ENCODE peak calls at places on chromosomes 1 and 21, in nine cellular contexts. One of them, this sample, is unnamed.

GRCh38 chr21:44732956-44733355 is 21.6 kb upstream of the TSPEAR start:
- DNase-seq in transverse colon: no peak
- DNase-seq in GM20000: no peak
- DNase-seq in stimulated activated CD4-positive, alpha-beta T cell treated with anti-CD3 and anti-CD28 coated beads, Interleukin-12 subunit alpha, Interleukin-12 subunit beta, amount 100 ng/mL, for 24 hours: no peak
- DNase-seq in adrenal gland: no peak
- DNase-seq in tibial nerve: no peak
- DNase-seq in dermis microvascular lymphatic vessel endothelial cell: no peak
- DNase-seq in KBM-7: no peak
- DNase-seq in effector CD4-positive, alpha-beta T cell: no peak
- DNase-seq in this sample: no peak

GRCh38 chr1:36133484-36133883 is 8.5 kb upstream of the COL8A2 start:
- DNase-seq in transverse colon: peak
- DNase-seq in GM20000: no peak
- DNase-seq in stimulated activated CD4-positive, alpha-beta T cell treated with anti-CD3 and anti-CD28 coated beads, Interleukin-12 subunit alpha, Interleukin-12 subunit beta, amount 100 ng/mL, for 24 hours: no peak
- DNase-seq in adrenal gland: peak
- DNase-seq in tibial nerve: no peak
- DNase-seq in dermis microvascular lymphatic vessel endothelial cell: peak
- DNase-seq in KBM-7: no peak
- DNase-seq in effector CD4-positive, alpha-beta T cell: no peak
- DNase-seq in this sample: no peak

GRCh38 chr1:13805431-13805830 is 105.4 kb downstream of the PRDM2 start:
- DNase-seq in transverse colon: no peak
- DNase-seq in GM20000: no peak
- DNase-seq in stimulated activated CD4-positive, alpha-beta T cell treated with anti-CD3 and anti-CD28 coated beads, Interleukin-12 subunit alpha, Interleukin-12 subunit beta, amount 100 ng/mL, for 24 hours: no peak
- DNase-seq in adrenal gland: no peak
- DNase-seq in tibial nerve: no peak
- DNase-seq in dermis microvascular lymphatic vessel endothelial cell: no peak
- DNase-seq in KBM-7: no peak
- DNase-seq in effector CD4-positive, alpha-beta T cell: no peak
- DNase-seq in this sample: no peak

GRCh38 chr1:231272880-231273279 is 31.9 kb downstream of the GNPAT start:
- DNase-seq in transverse colon: no peak
- DNase-seq in GM20000: no peak
- DNase-seq in stimulated activated CD4-positive, alpha-beta T cell treated with anti-CD3 and anti-CD28 coated beads, Interleukin-12 subunit alpha, Interleukin-12 subunit beta, amount 100 ng/mL, for 24 hours: no peak
- DNase-seq in adrenal gland: no peak
- DNase-seq in tibial nerve: no peak
- DNase-seq in dermis microvascular lymphatic vessel endothelial cell: peak
- DNase-seq in KBM-7: no peak
- DNase-seq in effector CD4-positive, alpha-beta T cell: no peak
- DNase-seq in this sample: no peak

GRCh38 chr21:41112740-41113692 is 54.9 kb upstream of the BACE2 start:
- DNase-seq in transverse colon: no peak
- DNase-seq in GM20000: no peak
- DNase-seq in stimulated activated CD4-positive, alpha-beta T cell treated with anti-CD3 and anti-CD28 coated beads, Interleukin-12 subunit alpha, Interleukin-12 subunit beta, amount 100 ng/mL, for 24 hours: no peak
- DNase-seq in adrenal gland: no peak
- DNase-seq in tibial nerve: no peak
- DNase-seq in dermis microvascular lymphatic vessel endothelial cell: no peak
- DNase-seq in KBM-7: peak
- DNase-seq in effector CD4-positive, alpha-beta T cell: no peak
- DNase-seq in this sample: no peak

GRCh38 chr1:5718716-5719632 is 273.3 kb downstream of the NPHP4 start:
- DNase-seq in transverse colon: no peak
- DNase-seq in GM20000: no peak
- DNase-seq in stimulated activated CD4-positive, alpha-beta T cell treated with anti-CD3 and anti-CD28 coated beads, Interleukin-12 subunit alpha, Interleukin-12 subunit beta, amount 100 ng/mL, for 24 hours: no peak
- DNase-seq in adrenal gland: no peak
- DNase-seq in tibial nerve: no peak
- DNase-seq in dermis microvascular lymphatic vessel endothelial cell: no peak
- DNase-seq in KBM-7: no peak
- DNase-seq in effector CD4-positive, alpha-beta T cell: no peak
- DNase-seq in this sample: no peak

GRCh38 chr1:233972951-233973635 is 68.6 kb downstream of the SLC35F3 start:
- DNase-seq in transverse colon: no peak
- DNase-seq in GM20000: no peak
- DNase-seq in stimulated activated CD4-positive, alpha-beta T cell treated with anti-CD3 and anti-CD28 coated beads, Interleukin-12 subunit alpha, Interleukin-12 subunit beta, amount 100 ng/mL, for 24 hours: no peak
- DNase-seq in adrenal gland: peak
- DNase-seq in tibial nerve: no peak
- DNase-seq in dermis microvascular lymphatic vessel endothelial cell: no peak
- DNase-seq in KBM-7: no peak
- DNase-seq in effector CD4-positive, alpha-beta T cell: no peak
- DNase-seq in this sample: no peak

GRCh38 chr1:154427173-154428139 is 22.3 kb downstream of the IL6R start:
- DNase-seq in transverse colon: peak
- DNase-seq in GM20000: no peak
- DNase-seq in stimulated activated CD4-positive, alpha-beta T cell treated with anti-CD3 and anti-CD28 coated beads, Interleukin-12 subunit alpha, Interleukin-12 subunit beta, amount 100 ng/mL, for 24 hours: no peak
- DNase-seq in adrenal gland: peak
- DNase-seq in tibial nerve: peak
- DNase-seq in dermis microvascular lymphatic vessel endothelial cell: no peak
- DNase-seq in KBM-7: no peak
- DNase-seq in effector CD4-positive, alpha-beta T cell: no peak
- DNase-seq in this sample: no peak

GRCh38 chr1:199774433-199775089 is 252.9 kb upstream of the NR5A2 start:
- DNase-seq in transverse colon: peak
- DNase-seq in GM20000: no peak
- DNase-seq in stimulated activated CD4-positive, alpha-beta T cell treated with anti-CD3 and anti-CD28 coated beads, Interleukin-12 subunit alpha, Interleukin-12 subunit beta, amount 100 ng/mL, for 24 hours: no peak
- DNase-seq in adrenal gland: peak
- DNase-seq in tibial nerve: no peak
- DNase-seq in dermis microvascular lymphatic vessel endothelial cell: peak
- DNase-seq in KBM-7: no peak
- DNase-seq in effector CD4-positive, alpha-beta T cell: no peak
- DNase-seq in this sample: no peak

GRCh38 chr1:23673086-23673813 is 18.4 kb upstream of the RPL11 start:
- DNase-seq in transverse colon: peak
- DNase-seq in GM20000: peak
- DNase-seq in stimulated activated CD4-positive, alpha-beta T cell treated with anti-CD3 and anti-CD28 coated beads, Interleukin-12 subunit alpha, Interleukin-12 subunit beta, amount 100 ng/mL, for 24 hours: no peak
- DNase-seq in adrenal gland: peak
- DNase-seq in tibial nerve: no peak
- DNase-seq in dermis microvascular lymphatic vessel endothelial cell: peak
- DNase-seq in KBM-7: peak
- DNase-seq in effector CD4-positive, alpha-beta T cell: no peak
- DNase-seq in this sample: no peak

GRCh38 chr1:159978107-159978398 is 24.0 kb upstream of the SLAMF9 start:
- DNase-seq in transverse colon: no peak
- DNase-seq in GM20000: no peak
- DNase-seq in stimulated activated CD4-positive, alpha-beta T cell treated with anti-CD3 and anti-CD28 coated beads, Interleukin-12 subunit alpha, Interleukin-12 subunit beta, amount 100 ng/mL, for 24 hours: no peak
- DNase-seq in adrenal gland: no peak
- DNase-seq in tibial nerve: no peak
- DNase-seq in dermis microvascular lymphatic vessel endothelial cell: no peak
- DNase-seq in KBM-7: no peak
- DNase-seq in effector CD4-positive, alpha-beta T cell: no peak
- DNase-seq in this sample: no peak

GRCh38 chr21:32360401-32360981 is 32.3 kb downstream of the URB1 start:
- DNase-seq in transverse colon: no peak
- DNase-seq in GM20000: no peak
- DNase-seq in stimulated activated CD4-positive, alpha-beta T cell treated with anti-CD3 and anti-CD28 coated beads, Interleukin-12 subunit alpha, Interleukin-12 subunit beta, amount 100 ng/mL, for 24 hours: no peak
- DNase-seq in adrenal gland: peak
- DNase-seq in tibial nerve: no peak
- DNase-seq in dermis microvascular lymphatic vessel endothelial cell: peak
- DNase-seq in KBM-7: no peak
- DNase-seq in effector CD4-positive, alpha-beta T cell: no peak
- DNase-seq in this sample: no peak

GRCh38 chr1:37660646-37661045 is 26.0 kb upstream of the RSPO1 start:
- DNase-seq in transverse colon: no peak
- DNase-seq in GM20000: no peak
- DNase-seq in stimulated activated CD4-positive, alpha-beta T cell treated with anti-CD3 and anti-CD28 coated beads, Interleukin-12 subunit alpha, Interleukin-12 subunit beta, amount 100 ng/mL, for 24 hours: no peak
- DNase-seq in adrenal gland: no peak
- DNase-seq in tibial nerve: no peak
- DNase-seq in dermis microvascular lymphatic vessel endothelial cell: no peak
- DNase-seq in KBM-7: no peak
- DNase-seq in effector CD4-positive, alpha-beta T cell: no peak
- DNase-seq in this sample: no peak

GRCh38 chr1:100250264-100250663 is 630 bp upstream of the DBT start:
- DNase-seq in transverse colon: no peak
- DNase-seq in GM20000: no peak
- DNase-seq in stimulated activated CD4-positive, alpha-beta T cell treated with anti-CD3 and anti-CD28 coated beads, Interleukin-12 subunit alpha, Interleukin-12 subunit beta, amount 100 ng/mL, for 24 hours: no peak
- DNase-seq in adrenal gland: no peak
- DNase-seq in tibial nerve: no peak
- DNase-seq in dermis microvascular lymphatic vessel endothelial cell: no peak
- DNase-seq in KBM-7: no peak
- DNase-seq in effector CD4-positive, alpha-beta T cell: no peak
- DNase-seq in this sample: no peak

GRCh38 chr1:57966751-57967406 is 543.0 kb upstream of the DAB1 start:
- DNase-seq in transverse colon: no peak
- DNase-seq in GM20000: peak
- DNase-seq in stimulated activated CD4-positive, alpha-beta T cell treated with anti-CD3 and anti-CD28 coated beads, Interleukin-12 subunit alpha, Interleukin-12 subunit beta, amount 100 ng/mL, for 24 hours: no peak
- DNase-seq in adrenal gland: no peak
- DNase-seq in tibial nerve: no peak
- DNase-seq in dermis microvascular lymphatic vessel endothelial cell: no peak
- DNase-seq in KBM-7: peak
- DNase-seq in effector CD4-positive, alpha-beta T cell: no peak
- DNase-seq in this sample: no peak

GRCh38 chr1:87200875-87201638 is 127.6 kb upstream of the LMO4 start:
- DNase-seq in transverse colon: no peak
- DNase-seq in GM20000: no peak
- DNase-seq in stimulated activated CD4-positive, alpha-beta T cell treated with anti-CD3 and anti-CD28 coated beads, Interleukin-12 subunit alpha, Interleukin-12 subunit beta, amount 100 ng/mL, for 24 hours: no peak
- DNase-seq in adrenal gland: no peak
- DNase-seq in tibial nerve: no peak
- DNase-seq in dermis microvascular lymphatic vessel endothelial cell: no peak
- DNase-seq in KBM-7: no peak
- DNase-seq in effector CD4-positive, alpha-beta T cell: no peak
- DNase-seq in this sample: peak

GRCh38 chr1:30041741-30042437 is 681.5 kb downstream of the MATN1 start:
- DNase-seq in transverse colon: no peak
- DNase-seq in GM20000: no peak
- DNase-seq in stimulated activated CD4-positive, alpha-beta T cell treated with anti-CD3 and anti-CD28 coated beads, Interleukin-12 subunit alpha, Interleukin-12 subunit beta, amount 100 ng/mL, for 24 hours: no peak
- DNase-seq in adrenal gland: no peak
- DNase-seq in tibial nerve: no peak
- DNase-seq in dermis microvascular lymphatic vessel endothelial cell: no peak
- DNase-seq in KBM-7: no peak
- DNase-seq in effector CD4-positive, alpha-beta T cell: no peak
- DNase-seq in this sample: peak

GRCh38 chr1:85865183-85865582 is 156.9 kb upstream of the ZNHIT6 start:
- DNase-seq in transverse colon: no peak
- DNase-seq in GM20000: no peak
- DNase-seq in stimulated activated CD4-positive, alpha-beta T cell treated with anti-CD3 and anti-CD28 coated beads, Interleukin-12 subunit alpha, Interleukin-12 subunit beta, amount 100 ng/mL, for 24 hours: no peak
- DNase-seq in adrenal gland: no peak
- DNase-seq in tibial nerve: no peak
- DNase-seq in dermis microvascular lymphatic vessel endothelial cell: no peak
- DNase-seq in KBM-7: no peak
- DNase-seq in effector CD4-positive, alpha-beta T cell: no peak
- DNase-seq in this sample: no peak

GRCh38 chr1:245010018-245010614 is 144.7 kb upstream of the KIF26B start:
- DNase-seq in transverse colon: no peak
- DNase-seq in GM20000: no peak
- DNase-seq in stimulated activated CD4-positive, alpha-beta T cell treated with anti-CD3 and anti-CD28 coated beads, Interleukin-12 subunit alpha, Interleukin-12 subunit beta, amount 100 ng/mL, for 24 hours: no peak
- DNase-seq in adrenal gland: no peak
- DNase-seq in tibial nerve: no peak
- DNase-seq in dermis microvascular lymphatic vessel endothelial cell: no peak
- DNase-seq in KBM-7: no peak
- DNase-seq in effector CD4-positive, alpha-beta T cell: no peak
- DNase-seq in this sample: no peak

GRCh38 chr1:232044728-232045127 is 418.1 kb downstream of the DISC1 start:
- DNase-seq in transverse colon: no peak
- DNase-seq in GM20000: no peak
- DNase-seq in stimulated activated CD4-positive, alpha-beta T cell treated with anti-CD3 and anti-CD28 coated beads, Interleukin-12 subunit alpha, Interleukin-12 subunit beta, amount 100 ng/mL, for 24 hours: no peak
- DNase-seq in adrenal gland: no peak
- DNase-seq in tibial nerve: no peak
- DNase-seq in dermis microvascular lymphatic vessel endothelial cell: no peak
- DNase-seq in KBM-7: no peak
- DNase-seq in effector CD4-positive, alpha-beta T cell: no peak
- DNase-seq in this sample: peak

GRCh38 chr1:51294566-51295184 is 35.7 kb downstream of the TTC39A start:
- DNase-seq in transverse colon: no peak
- DNase-seq in GM20000: no peak
- DNase-seq in stimulated activated CD4-positive, alpha-beta T cell treated with anti-CD3 and anti-CD28 coated beads, Interleukin-12 subunit alpha, Interleukin-12 subunit beta, amount 100 ng/mL, for 24 hours: no peak
- DNase-seq in adrenal gland: peak
- DNase-seq in tibial nerve: no peak
- DNase-seq in dermis microvascular lymphatic vessel endothelial cell: no peak
- DNase-seq in KBM-7: peak
- DNase-seq in effector CD4-positive, alpha-beta T cell: no peak
- DNase-seq in this sample: no peak

GRCh38 chr1:39995973-39996393 is 41.0 kb downstream of the MFSD2A start:
- DNase-seq in transverse colon: peak
- DNase-seq in GM20000: peak
- DNase-seq in stimulated activated CD4-positive, alpha-beta T cell treated with anti-CD3 and anti-CD28 coated beads, Interleukin-12 subunit alpha, Interleukin-12 subunit beta, amount 100 ng/mL, for 24 hours: no peak
- DNase-seq in adrenal gland: no peak
- DNase-seq in tibial nerve: no peak
- DNase-seq in dermis microvascular lymphatic vessel endothelial cell: no peak
- DNase-seq in KBM-7: peak
- DNase-seq in effector CD4-positive, alpha-beta T cell: no peak
- DNase-seq in this sample: no peak

GRCh38 chr1:38787041-38787440 is 72.5 kb downstream of the RRAGC start:
- DNase-seq in transverse colon: no peak
- DNase-seq in GM20000: no peak
- DNase-seq in stimulated activated CD4-positive, alpha-beta T cell treated with anti-CD3 and anti-CD28 coated beads, Interleukin-12 subunit alpha, Interleukin-12 subunit beta, amount 100 ng/mL, for 24 hours: no peak
- DNase-seq in adrenal gland: no peak
- DNase-seq in tibial nerve: no peak
- DNase-seq in dermis microvascular lymphatic vessel endothelial cell: no peak
- DNase-seq in KBM-7: no peak
- DNase-seq in effector CD4-positive, alpha-beta T cell: no peak
- DNase-seq in this sample: no peak

GRCh38 chr1:207454046-207454964 is at the start of gene CR2:
- DNase-seq in transverse colon: peak
- DNase-seq in GM20000: peak
- DNase-seq in stimulated activated CD4-positive, alpha-beta T cell treated with anti-CD3 and anti-CD28 coated beads, Interleukin-12 subunit alpha, Interleukin-12 subunit beta, amount 100 ng/mL, for 24 hours: peak
- DNase-seq in adrenal gland: no peak
- DNase-seq in tibial nerve: peak
- DNase-seq in dermis microvascular lymphatic vessel endothelial cell: no peak
- DNase-seq in KBM-7: no peak
- DNase-seq in effector CD4-positive, alpha-beta T cell: peak
- DNase-seq in this sample: no peak

GRCh38 chr1:36861380-36861779 is 172.9 kb downstream of the GRIK3 start:
- DNase-seq in transverse colon: no peak
- DNase-seq in GM20000: no peak
- DNase-seq in stimulated activated CD4-positive, alpha-beta T cell treated with anti-CD3 and anti-CD28 coated beads, Interleukin-12 subunit alpha, Interleukin-12 subunit beta, amount 100 ng/mL, for 24 hours: no peak
- DNase-seq in adrenal gland: no peak
- DNase-seq in tibial nerve: no peak
- DNase-seq in dermis microvascular lymphatic vessel endothelial cell: no peak
- DNase-seq in KBM-7: no peak
- DNase-seq in effector CD4-positive, alpha-beta T cell: no peak
- DNase-seq in this sample: no peak

GRCh38 chr1:104878203-104878911 is 1128.7 kb downstream of the AMY1C start:
- DNase-seq in transverse colon: no peak
- DNase-seq in GM20000: no peak
- DNase-seq in stimulated activated CD4-positive, alpha-beta T cell treated with anti-CD3 and anti-CD28 coated beads, Interleukin-12 subunit alpha, Interleukin-12 subunit beta, amount 100 ng/mL, for 24 hours: no peak
- DNase-seq in adrenal gland: no peak
- DNase-seq in tibial nerve: no peak
- DNase-seq in dermis microvascular lymphatic vessel endothelial cell: no peak
- DNase-seq in KBM-7: peak
- DNase-seq in effector CD4-positive, alpha-beta T cell: no peak
- DNase-seq in this sample: no peak

GRCh38 chr21:24428539-24429186 is 1178.6 kb downstream of the MRPL39 start:
- DNase-seq in transverse colon: no peak
- DNase-seq in GM20000: no peak
- DNase-seq in stimulated activated CD4-positive, alpha-beta T cell treated with anti-CD3 and anti-CD28 coated beads, Interleukin-12 subunit alpha, Interleukin-12 subunit beta, amount 100 ng/mL, for 24 hours: no peak
- DNase-seq in adrenal gland: no peak
- DNase-seq in tibial nerve: no peak
- DNase-seq in dermis microvascular lymphatic vessel endothelial cell: no peak
- DNase-seq in KBM-7: no peak
- DNase-seq in effector CD4-positive, alpha-beta T cell: no peak
- DNase-seq in this sample: no peak

GRCh38 chr1:19435851-19436465 is 49.4 kb downstream of the CAPZB start:
- DNase-seq in transverse colon: no peak
- DNase-seq in GM20000: no peak
- DNase-seq in stimulated activated CD4-positive, alpha-beta T cell treated with anti-CD3 and anti-CD28 coated beads, Interleukin-12 subunit alpha, Interleukin-12 subunit beta, amount 100 ng/mL, for 24 hours: no peak
- DNase-seq in adrenal gland: no peak
- DNase-seq in tibial nerve: no peak
- DNase-seq in dermis microvascular lymphatic vessel endothelial cell: peak
- DNase-seq in KBM-7: no peak
- DNase-seq in effector CD4-positive, alpha-beta T cell: no peak
- DNase-seq in this sample: no peak

GRCh38 chr1:204943495-204943894 is 72.8 kb downstream of the NFASC start:
- DNase-seq in transverse colon: no peak
- DNase-seq in GM20000: no peak
- DNase-seq in stimulated activated CD4-positive, alpha-beta T cell treated with anti-CD3 and anti-CD28 coated beads, Interleukin-12 subunit alpha, Interleukin-12 subunit beta, amount 100 ng/mL, for 24 hours: no peak
- DNase-seq in adrenal gland: no peak
- DNase-seq in tibial nerve: no peak
- DNase-seq in dermis microvascular lymphatic vessel endothelial cell: no peak
- DNase-seq in KBM-7: no peak
- DNase-seq in effector CD4-positive, alpha-beta T cell: no peak
- DNase-seq in this sample: no peak

GRCh38 chr1:112011231-112011630 is 21.8 kb upstream of the KCND3 start:
- DNase-seq in transverse colon: no peak
- DNase-seq in GM20000: no peak
- DNase-seq in stimulated activated CD4-positive, alpha-beta T cell treated with anti-CD3 and anti-CD28 coated beads, Interleukin-12 subunit alpha, Interleukin-12 subunit beta, amount 100 ng/mL, for 24 hours: no peak
- DNase-seq in adrenal gland: peak
- DNase-seq in tibial nerve: no peak
- DNase-seq in dermis microvascular lymphatic vessel endothelial cell: no peak
- DNase-seq in KBM-7: no peak
- DNase-seq in effector CD4-positive, alpha-beta T cell: no peak
- DNase-seq in this sample: no peak

GRCh38 chr1:168488153-168488552 is 55.6 kb downstream of the XCL2 start:
- DNase-seq in transverse colon: no peak
- DNase-seq in GM20000: no peak
- DNase-seq in stimulated activated CD4-positive, alpha-beta T cell treated with anti-CD3 and anti-CD28 coated beads, Interleukin-12 subunit alpha, Interleukin-12 subunit beta, amount 100 ng/mL, for 24 hours: no peak
- DNase-seq in adrenal gland: peak
- DNase-seq in tibial nerve: peak
- DNase-seq in dermis microvascular lymphatic vessel endothelial cell: no peak
- DNase-seq in KBM-7: peak
- DNase-seq in effector CD4-positive, alpha-beta T cell: no peak
- DNase-seq in this sample: no peak